ENCODE peak calls at places on chromosome 3, in six cellular contexts. P, E, X, T, Z and G are unnamed samples.

GRCh38 chr3:124800511-124801374 is 70.5 kb downstream of the UMPS start:
- DNase-seq in T (no peak), E (peak), P (no peak), X (no peak), Z (peak), G (no peak)

GRCh38 chr3:94234177-94234788 is 171.4 kb downstream of the NSUN3 start:
- DNase-seq in T (no peak), X (no peak), E (no peak), P (no peak), Z (peak), G (no peak)

GRCh38 chr3:44208086-44208485 is 33.6 kb upstream of the TOPAZ1 start:
- DNase-seq in T (no peak), X (no peak), E (no peak), Z (peak), P (no peak), G (no peak)

GRCh38 chr3:48661501-48662139 is 1.1 kb downstream of the CELSR3 start:
- DNase-seq in P (no peak), X (peak), E (peak), T (peak), Z (peak), G (peak)

GRCh38 chr3:183730361-183730760 is 32.8 kb downstream of the YEATS2 start:
- DNase-seq in X (no peak), E (no peak), P (no peak), Z (no peak), T (no peak), G (no peak)

GRCh38 chr3:175150812-175151411 is 291.8 kb downstream of the NAALADL2 start:
- DNase-seq in P (no peak), T (no peak), E (no peak), X (no peak), Z (peak), G (no peak)

GRCh38 chr3:45544719-45545296 is 49.7 kb upstream of the LIMD1 start:
- DNase-seq in Z (no peak), X (no peak), P (no peak), E (no peak), T (no peak), G (no peak)

GRCh38 chr3:38643592-38643991 is 5.9 kb downstream of the SCN5A start:
- DNase-seq in P (no peak), T (no peak), X (no peak), E (peak), Z (no peak), G (no peak)

GRCh38 chr3:179330438-179330837 is 7.6 kb downstream of the ZNF639 start:
- DNase-seq in T (no peak), P (no peak), Z (no peak), X (no peak), E (no peak), G (no peak)

GRCh38 chr3:121463745-121464144 is 82.0 kb downstream of the POLQ start:
- DNase-seq in Z (no peak), E (no peak), X (no peak), T (no peak), P (no peak), G (no peak)

GRCh38 chr3:181103605-181104004 is 114.1 kb upstream of the DNAJC19 start:
- DNase-seq in Z (no peak), X (no peak), T (no peak), P (no peak), E (no peak), G (no peak)

GRCh38 chr3:107662109-107662477 is 139.3 kb downstream of the BBX start:
- DNase-seq in T (no peak), X (no peak), E (no peak), P (no peak), Z (peak), G (no peak)

GRCh38 chr3:14467723-14468620 is 65.6 kb downstream of the SLC6A6 start:
- DNase-seq in Z (peak), P (no peak), X (no peak), T (peak), E (no peak), G (peak)

GRCh38 chr3:30098656-30099454 is 507.5 kb upstream of the TGFBR2 start:
- DNase-seq in P (no peak), X (no peak), E (no peak), T (no peak), Z (peak), G (no peak)

GRCh38 chr3:54870423-54870822 is 57.4 kb downstream of the LRTM1 start:
- DNase-seq in Z (peak), E (no peak), T (no peak), P (peak), X (no peak), G (no peak)

GRCh38 chr3:151795276-151795675 is 18.6 kb upstream of the AADAC start:
- DNase-seq in E (no peak), X (no peak), P (peak), T (no peak), Z (peak), G (no peak)

GRCh38 chr3:112653209-112653871 is 12.4 kb upstream of the CCDC80 start:
- DNase-seq in P (peak), X (no peak), T (no peak), Z (peak), E (peak), G (no peak)

GRCh38 chr3:186237915-186238314 is 124.1 kb downstream of the DGKG start:
- DNase-seq in Z (no peak), P (no peak), X (no peak), E (no peak), T (no peak), G (no peak)

GRCh38 chr3:196868297-196868661 is 559 bp downstream of the SENP5 start:
- DNase-seq in Z (no peak), T (no peak), E (no peak), X (no peak), P (no peak), G (no peak)

GRCh38 chr3:101100361-101101009 is 107.3 kb upstream of the ABI3BP start:
- DNase-seq in X (no peak), E (no peak), Z (no peak), P (no peak), T (no peak), G (no peak)

GRCh38 chr3:120506828-120507774 is 56.3 kb upstream of the FSTL1 start:
- DNase-seq in P (no peak), X (no peak), E (peak), Z (peak), T (no peak), G (no peak)

GRCh38 chr3:140186421-140186920 is 251.5 kb downstream of the CLSTN2 start:
- DNase-seq in T (no peak), P (peak), Z (peak), X (no peak), E (peak), G (no peak)

GRCh38 chr3:77931272-77932009 is 891.5 kb downstream of the ROBO2 start:
- DNase-seq in Z (no peak), T (no peak), P (peak), E (peak), X (no peak), G (no peak)

GRCh38 chr3:52190294-52190841 is 7.6 kb upstream of the ALAS1 start:
- DNase-seq in E (no peak), X (no peak), T (no peak), Z (peak), P (peak), G (no peak)

GRCh38 chr3:180018588-180018987 is 18.1 kb downstream of the PEX5L start:
- DNase-seq in P (no peak), Z (no peak), T (no peak), X (no peak), E (no peak), G (no peak)

GRCh38 chr3:51434746-51435323 is 43.8 kb downstream of the RBM15B start:
- DNase-seq in Z (peak), T (peak), E (peak), P (no peak), X (peak), G (peak)

GRCh38 chr3:37941608-37942540 is 48.7 kb upstream of the VILL start:
- DNase-seq in X (no peak), P (no peak), Z (no peak), E (no peak), T (no peak), G (no peak)

GRCh38 chr3:27508421-27508820 is 24.2 kb upstream of the SLC4A7 start:
- DNase-seq in Z (no peak), E (no peak), X (no peak), T (no peak), P (no peak), G (no peak)

GRCh38 chr3:186057594-186057993 is 51.3 kb downstream of the ETV5 start:
- DNase-seq in E (no peak), P (peak), Z (peak), X (no peak), T (no peak), G (no peak)

GRCh38 chr3:135143474-135143873 is 348.4 kb downstream of the EPHB1 start:
- DNase-seq in T (no peak), E (no peak), Z (no peak), X (no peak), P (no peak), G (no peak)

GRCh38 chr3:149152420-149152819 is 23.0 kb downstream of the HPS3 start:
- DNase-seq in X (no peak), E (no peak), P (no peak), Z (peak), T (no peak), G (no peak)

GRCh38 chr3:32455609-32456428 is 46.8 kb downstream of the CMTM6 start:
- DNase-seq in E (no peak), T (no peak), P (no peak), X (no peak), Z (no peak), G (no peak)

GRCh38 chr3:15332405-15333098 is at the start of gene SH3BP5:
- DNase-seq in X (peak), P (no peak), T (peak), E (peak), Z (peak), G (peak)

GRCh38 chr3:128550113-128550440 is 57.1 kb upstream of the GATA2 start:
- DNase-seq in E (no peak), Z (no peak), T (no peak), X (no peak), P (no peak), G (no peak)

GRCh38 chr3:61564405-61565059 is 3.2 kb downstream of the PTPRG start:
- DNase-seq in E (peak), P (no peak), T (no peak), X (no peak), Z (peak), G (no peak)

GRCh38 chr3:623914-624545 is 427.5 kb downstream of the CHL1 start:
- DNase-seq in Z (no peak), E (no peak), P (no peak), T (no peak), X (no peak), G (no peak)